ENCODE peak calls at places on chromosome 11, in five cellular contexts. X, H, A, C and K are unnamed samples.

GRCh38 chr11:93476796-93477195 is 66.4 kb downstream of the SMCO4 start:
- DNase-seq in H (no peak), C (no peak), A (peak; percentile 5), X (no peak), K (no peak)

GRCh38 chr11:72454791-72455190 is 20.5 kb upstream of the CLPB start:
- DNase-seq in H (no peak), C (no peak), A (no peak), X (no peak), K (no peak)

GRCh38 chr11:12377824-12378593 is 638 bp downstream of the PARVA start:
- DNase-seq in H (peak; percentile 82), C (peak; percentile 81), A (peak; percentile 82), X (peak; percentile 77), K (peak; percentile 52)

GRCh38 chr11:36339899-36340298 is 43.8 kb downstream of the PRR5L start:
- DNase-seq in A (no peak), X (no peak), H (no peak), C (no peak), K (no peak)

GRCh38 chr11:62145261-62145871 is 21.6 kb downstream of the INCENP start:
- DNase-seq in H (no peak), A (no peak), C (no peak), X (no peak), K (no peak)

GRCh38 chr11:27282806-27283205 is 80.2 kb downstream of the CCDC34 start:
- DNase-seq in H (no peak), A (no peak), C (no peak), X (peak; percentile 27), K (no peak)

GRCh38 chr11:129770993-129771392 is 44.7 kb upstream of the TMEM45B start:
- DNase-seq in A (no peak), X (no peak), H (no peak), C (no peak), K (no peak)

GRCh38 chr11:110859240-110859835 is 147.1 kb upstream of the ARHGAP20 start:
- DNase-seq in A (no peak), C (no peak), X (no peak), H (no peak), K (no peak)

GRCh38 chr11:1919428-1920127 is at the start of gene TNNT3:
- DNase-seq in H (no peak), X (peak; percentile 58), C (no peak), A (no peak), K (no peak)

GRCh38 chr11:6574816-6575715 is 28.4 kb downstream of the RRP8 start:
- DNase-seq in X (no peak), A (no peak), C (no peak), H (no peak), K (no peak)

GRCh38 chr11:64381350-64381749 is 22.4 kb downstream of the RPS6KA4 start:
- DNase-seq in C (no peak), A (no peak), X (no peak), H (no peak), K (no peak)

GRCh38 chr11:14308897-14309387 is 50.0 kb downstream of the RRAS2 start:
- DNase-seq in X (no peak), A (no peak), C (no peak), H (no peak), K (no peak)

GRCh38 chr11:70916321-70916720 is 336.1 kb downstream of the SHANK2 start:
- DNase-seq in C (no peak), A (no peak), H (no peak), X (no peak), K (no peak)

GRCh38 chr11:90213322-90213721 is 9.5 kb downstream of the CHORDC1 start:
- DNase-seq in X (no peak), A (no peak), C (no peak), H (no peak), K (no peak)

GRCh38 chr11:63427971-63428508 is 58.5 kb downstream of the SLC22A9 start:
- DNase-seq in C (no peak), H (no peak), X (no peak), A (no peak), K (no peak)

GRCh38 chr11:132099692-132100091 is 729.3 kb downstream of the NTM start:
- DNase-seq in H (no peak), X (no peak), A (no peak), C (peak; percentile 32), K (peak; percentile 64)

GRCh38 chr11:71086687-71087258 is 165.6 kb downstream of the SHANK2 start:
- DNase-seq in X (no peak), H (peak; percentile 13), A (peak; percentile 42), C (peak; percentile 71), K (peak; percentile 72)

GRCh38 chr11:86719781-86720463 is 47.5 kb upstream of the ME3 start:
- DNase-seq in X (no peak), A (no peak), C (no peak), H (no peak), K (no peak)

GRCh38 chr11:131889760-131890620 is 519.6 kb downstream of the NTM start:
- DNase-seq in X (no peak), A (no peak), H (no peak), C (peak; percentile 28), K (no peak)

GRCh38 chr11:47508595-47509555 is 44.1 kb downstream of the CELF1 start:
- DNase-seq in A (peak; percentile 57), C (no peak), X (no peak), H (peak; percentile 55), K (no peak)

GRCh38 chr11:124405611-124406010 is 6.8 kb upstream of the OR8B3 start:
- DNase-seq in X (no peak), A (no peak), H (no peak), C (no peak), K (no peak)

GRCh38 chr11:62842171-62842717 is 2.9 kb upstream of the WDR74 start:
- DNase-seq in A (no peak), C (peak; percentile 27), H (peak; percentile 40), X (peak; percentile 34), K (peak; percentile 38)

GRCh38 chr11:46675288-46675851 is 25.0 kb downstream of the ARHGAP1 start:
- DNase-seq in A (no peak), H (peak; percentile 75), C (no peak), X (peak; percentile 72), K (no peak)

GRCh38 chr11:94526645-94527438 is 14.6 kb downstream of the C11orf97 start:
- DNase-seq in H (no peak), C (no peak), A (no peak), X (no peak), K (no peak)

GRCh38 chr11:48107188-48107704 is 109.4 kb upstream of the OR4B1 start:
- DNase-seq in H (no peak), X (no peak), C (no peak), A (no peak), K (no peak)

GRCh38 chr11:45803981-45804805 is 756 bp upstream of the SLC35C1 start:
- DNase-seq in H (peak; percentile 75), C (peak; percentile 73), A (peak; percentile 90), X (peak; percentile 90), K (peak; percentile 63)

GRCh38 chr11:19060629-19061028 is at the start of gene MRGPRX2:
- DNase-seq in C (no peak), X (no peak), H (no peak), A (no peak), K (no peak)

GRCh38 chr11:132844956-132845355 is 687.3 kb downstream of the OPCML start:
- DNase-seq in H (no peak), A (no peak), X (no peak), C (peak; percentile 35), K (no peak)

GRCh38 chr11:15006139-15006759 is 34.1 kb upstream of the CALCA start:
- DNase-seq in A (peak; percentile 4), X (no peak), H (no peak), C (peak; percentile 13), K (no peak)

GRCh38 chr11:65013692-65014145 is 241 bp upstream of the ARL2 start:
- DNase-seq in H (peak; percentile 86), X (peak; percentile 96), A (peak; percentile 92), C (peak; percentile 97), K (peak; percentile 96)

GRCh38 chr11:117395476-117395875 is 67.8 kb downstream of the CEP164 start:
- DNase-seq in A (no peak), C (no peak), H (no peak), X (no peak), K (no peak)

GRCh38 chr11:13256216-13256615 is 21.4 kb upstream of the BMAL1 start:
- DNase-seq in C (no peak), A (no peak), X (no peak), H (no peak), K (no peak)

GRCh38 chr11:59728913-59729312 is 15.3 kb upstream of the OR10V1 start:
- DNase-seq in A (no peak), C (no peak), X (no peak), H (no peak), K (no peak)
- TF ChIP-seq CTCF in A (no peak), C (no peak), X (no peak), H (no peak), K (no peak)

GRCh38 chr11:4086584-4087353 is 7.8 kb upstream of the RRM1 start:
- DNase-seq in X (no peak), A (no peak), H (no peak), C (no peak), K (no peak)

GRCh38 chr11:4084406-4084805 is 10.2 kb upstream of the RRM1 start:
- DNase-seq in C (no peak), H (no peak), A (no peak), X (no peak), K (no peak)

GRCh38 chr11:4090258-4090657 is 4.3 kb upstream of the RRM1 start:
- DNase-seq in X (no peak), C (no peak), H (no peak), A (no peak), K (no peak)

GRCh38 chr11:4085575-4085974 is 9.0 kb upstream of the RRM1 start:
- DNase-seq in A (no peak), X (no peak), C (no peak), H (no peak), K (no peak)

GRCh38 chr11:4087551-4087950 is 7.0 kb upstream of the RRM1 start:
- DNase-seq in X (no peak), C (no peak), A (no peak), H (no peak), K (no peak)
- TF ChIP-seq CTCF in X (no peak), C (peak; percentile 33), A (no peak), H (no peak), K (no peak)

GRCh38 chr11:66267379-66268209 is 845 bp upstream of the RAB1B start:
- DNase-seq in C (peak; percentile 90), X (peak; percentile 94), H (peak; percentile 80), A (peak; percentile 63), K (peak; percentile 92)
- TF ChIP-seq CTCF in C (no peak), X (peak; percentile 22), H (no peak), A (no peak), K (peak; percentile 12)

GRCh38 chr11:32526715-32527114 is 56.9 kb upstream of the EIF3M start:
- DNase-seq in X (no peak), C (no peak), A (no peak), H (no peak), K (no peak)

GRCh38 chr11:32529994-32530588 is 53.5 kb upstream of the EIF3M start:
- DNase-seq in C (no peak), H (no peak), X (no peak), A (no peak), K (no peak)

GRCh38 chr11:32527191-32527590 is 56.4 kb upstream of the EIF3M start:
- DNase-seq in H (no peak), A (no peak), C (no peak), X (no peak), K (no peak)

GRCh38 chr11:32531528-32531927 is 52.1 kb upstream of the EIF3M start:
- DNase-seq in X (no peak), C (no peak), A (no peak), H (no peak), K (no peak)

GRCh38 chr11:32527776-32528175 is 55.9 kb upstream of the EIF3M start:
- DNase-seq in X (no peak), C (no peak), A (no peak), H (no peak), K (no peak)
- TF ChIP-seq CTCF in X (no peak), C (no peak), A (no peak), H (no peak), K (no peak)

GRCh38 chr11:10823152-10823579 is 14.4 kb upstream of the EIF4G2 start:
- DNase-seq in X (no peak), C (no peak), H (no peak), A (no peak), K (no peak)
- TF ChIP-seq CTCF in X (no peak), C (no peak), H (no peak), A (no peak), K (no peak)